ENCODE peak calls at places on chromosomes 11 and 22, in four cellular contexts. One of them, this sample, is unnamed.

GRCh38 chr11:115676768-115677167 is 172.6 kb upstream of the CADM1 start:
- DNase-seq in adipocyte: peak; percentile 57
- DNase-seq in astrocyte of the spinal cord: peak; percentile 74
- DNase-seq in CD8-positive, alpha-beta T cell: no peak
- DNase-seq in this sample: peak; percentile 34

GRCh38 chr11:62054081-62054480 is 69.7 kb upstream of the INCENP start:
- DNase-seq in adipocyte: no peak
- DNase-seq in astrocyte of the spinal cord: no peak
- DNase-seq in CD8-positive, alpha-beta T cell: no peak
- DNase-seq in this sample: no peak

GRCh38 chr11:45390407-45390806 is 104.3 kb upstream of the SYT13 start:
- DNase-seq in adipocyte: no peak
- DNase-seq in astrocyte of the spinal cord: peak; percentile 62
- DNase-seq in CD8-positive, alpha-beta T cell: no peak
- DNase-seq in this sample: peak; percentile 28

GRCh38 chr11:35515224-35515623 is 10.2 kb downstream of the PAMR1 start:
- DNase-seq in adipocyte: peak; percentile 85
- DNase-seq in astrocyte of the spinal cord: peak; percentile 71
- DNase-seq in CD8-positive, alpha-beta T cell: no peak
- DNase-seq in this sample: peak; percentile 74

GRCh38 chr22:45246060-45246985 is 5.6 kb upstream of the KIAA0930 start:
- DNase-seq in adipocyte: peak; percentile 90
- DNase-seq in astrocyte of the spinal cord: peak; percentile 92
- DNase-seq in CD8-positive, alpha-beta T cell: no peak
- DNase-seq in this sample: peak; percentile 99

GRCh38 chr22:30523646-30524489 is 18.4 kb upstream of the SEC14L4 start:
- DNase-seq in adipocyte: peak; percentile 66
- DNase-seq in astrocyte of the spinal cord: no peak
- DNase-seq in CD8-positive, alpha-beta T cell: no peak
- DNase-seq in this sample: no peak

GRCh38 chr11:77039491-77040400 is 5.5 kb downstream of the B3GNT6 start:
- DNase-seq in adipocyte: peak; percentile 74
- DNase-seq in astrocyte of the spinal cord: peak; percentile 33
- DNase-seq in CD8-positive, alpha-beta T cell: no peak
- DNase-seq in this sample: peak; percentile 53

GRCh38 chr22:49702068-49702397 is 125.6 kb downstream of the BRD1 start:
- DNase-seq in adipocyte: no peak
- DNase-seq in astrocyte of the spinal cord: no peak
- DNase-seq in CD8-positive, alpha-beta T cell: no peak
- DNase-seq in this sample: no peak

GRCh38 chr22:27801197-27801615 is 350 bp downstream of the MN1 start:
- DNase-seq in adipocyte: peak; percentile 74
- DNase-seq in astrocyte of the spinal cord: peak; percentile 39
- DNase-seq in CD8-positive, alpha-beta T cell: peak; percentile 24
- DNase-seq in this sample: peak; percentile 45

GRCh38 chr11:86955111-86955673 is at the start of gene FZD4:
- DNase-seq in adipocyte: peak; percentile 97
- DNase-seq in astrocyte of the spinal cord: peak; percentile 88
- DNase-seq in CD8-positive, alpha-beta T cell: peak; percentile 26
- DNase-seq in this sample: peak; percentile 89

GRCh38 chr11:32141886-32142546 is 51.1 kb downstream of the RCN1 start:
- DNase-seq in adipocyte: no peak
- DNase-seq in astrocyte of the spinal cord: no peak
- DNase-seq in CD8-positive, alpha-beta T cell: no peak
- DNase-seq in this sample: no peak

GRCh38 chr22:35648066-35649025 is at the start of gene APOL6:
- DNase-seq in adipocyte: peak; percentile 85
- DNase-seq in astrocyte of the spinal cord: peak; percentile 70
- DNase-seq in CD8-positive, alpha-beta T cell: peak; percentile 56
- DNase-seq in this sample: peak; percentile 95

GRCh38 chr11:13440100-13440855 is 22.7 kb downstream of the BTBD10 start:
- DNase-seq in adipocyte: peak; percentile 96
- DNase-seq in astrocyte of the spinal cord: peak; percentile 93
- DNase-seq in CD8-positive, alpha-beta T cell: no peak
- DNase-seq in this sample: peak; percentile 93

GRCh38 chr11:75582935-75583709 is 21.1 kb downstream of the SERPINH1 start:
- DNase-seq in adipocyte: peak; percentile 95
- DNase-seq in astrocyte of the spinal cord: peak; percentile 69
- DNase-seq in CD8-positive, alpha-beta T cell: peak; percentile 25
- DNase-seq in this sample: peak; percentile 59

GRCh38 chr11:109885006-109885405 is 208.2 kb upstream of the ZC3H12C start:
- DNase-seq in adipocyte: no peak
- DNase-seq in astrocyte of the spinal cord: no peak
- DNase-seq in CD8-positive, alpha-beta T cell: no peak
- DNase-seq in this sample: no peak

GRCh38 chr11:102727890-102728289 is 3.1 kb upstream of the MMP8 start:
- DNase-seq in adipocyte: peak; percentile 30
- DNase-seq in astrocyte of the spinal cord: peak; percentile 58
- DNase-seq in CD8-positive, alpha-beta T cell: no peak
- DNase-seq in this sample: peak; percentile 64

GRCh38 chr22:32617271-32617670 is 142.7 kb downstream of the FBXO7 start:
- DNase-seq in adipocyte: peak; percentile 13
- DNase-seq in astrocyte of the spinal cord: no peak
- DNase-seq in CD8-positive, alpha-beta T cell: no peak
- DNase-seq in this sample: peak; percentile 85

GRCh38 chr11:123628936-123629683 is 25.3 kb downstream of the SCN3B start:
- DNase-seq in adipocyte: peak; percentile 18
- DNase-seq in astrocyte of the spinal cord: no peak
- DNase-seq in CD8-positive, alpha-beta T cell: no peak
- DNase-seq in this sample: peak; percentile 43

GRCh38 chr11:45383229-45383628 is 97.1 kb upstream of the SYT13 start:
- DNase-seq in adipocyte: peak; percentile 22
- DNase-seq in astrocyte of the spinal cord: peak; percentile 58
- DNase-seq in CD8-positive, alpha-beta T cell: no peak
- DNase-seq in this sample: peak; percentile 22

GRCh38 chr11:13661074-13661623 is 7.3 kb upstream of the FAR1 start:
- DNase-seq in adipocyte: no peak
- DNase-seq in astrocyte of the spinal cord: no peak
- DNase-seq in CD8-positive, alpha-beta T cell: no peak
- DNase-seq in this sample: no peak

GRCh38 chr22:44361391-44362126 is 48.8 kb upstream of the SHISAL1 start:
- DNase-seq in adipocyte: no peak
- DNase-seq in astrocyte of the spinal cord: no peak
- DNase-seq in CD8-positive, alpha-beta T cell: no peak
- DNase-seq in this sample: no peak

GRCh38 chr11:91776660-91777059 is 448.0 kb upstream of the FAT3 start:
- DNase-seq in adipocyte: no peak
- DNase-seq in astrocyte of the spinal cord: no peak
- DNase-seq in CD8-positive, alpha-beta T cell: no peak
- DNase-seq in this sample: no peak

GRCh38 chr22:44898236-44898635 is 111.6 kb downstream of the PHF21B start:
- DNase-seq in adipocyte: no peak
- DNase-seq in astrocyte of the spinal cord: no peak
- DNase-seq in CD8-positive, alpha-beta T cell: peak; percentile 3
- DNase-seq in this sample: no peak

GRCh38 chr22:37741312-37741795 is 44.5 kb downstream of the TRIOBP start:
- DNase-seq in adipocyte: peak; percentile 97
- DNase-seq in astrocyte of the spinal cord: peak; percentile 97
- DNase-seq in CD8-positive, alpha-beta T cell: no peak
- DNase-seq in this sample: peak; percentile 100

GRCh38 chr22:45529966-45530575 is 27.4 kb downstream of the FBLN1 start:
- DNase-seq in adipocyte: peak; percentile 81
- DNase-seq in astrocyte of the spinal cord: peak; percentile 63
- DNase-seq in CD8-positive, alpha-beta T cell: no peak
- DNase-seq in this sample: peak; percentile 96

GRCh38 chr22:48208894-48209293 is 1446.4 kb downstream of the TBC1D22A start:
- DNase-seq in adipocyte: no peak
- DNase-seq in astrocyte of the spinal cord: no peak
- DNase-seq in CD8-positive, alpha-beta T cell: no peak
- DNase-seq in this sample: no peak

GRCh38 chr11:76947790-76948189 is 86.4 kb upstream of the B3GNT6 start:
- DNase-seq in adipocyte: no peak
- DNase-seq in astrocyte of the spinal cord: no peak
- DNase-seq in CD8-positive, alpha-beta T cell: no peak
- DNase-seq in this sample: no peak

GRCh38 chr11:64802370-64803162 is 448 bp downstream of the MAP4K2 start:
- DNase-seq in adipocyte: no peak
- DNase-seq in astrocyte of the spinal cord: no peak
- DNase-seq in CD8-positive, alpha-beta T cell: peak; percentile 40
- DNase-seq in this sample: no peak

GRCh38 chr11:65563606-65564005 is 5.4 kb upstream of the LTBP3 start:
- DNase-seq in adipocyte: no peak
- DNase-seq in astrocyte of the spinal cord: no peak
- DNase-seq in CD8-positive, alpha-beta T cell: no peak
- DNase-seq in this sample: no peak

GRCh38 chr22:20131856-20132685 is 467 bp downstream of the ZDHHC8 start:
- DNase-seq in adipocyte: peak; percentile 72
- DNase-seq in astrocyte of the spinal cord: no peak
- DNase-seq in CD8-positive, alpha-beta T cell: no peak
- DNase-seq in this sample: peak; percentile 30

GRCh38 chr11:78560826-78561484 is 13.7 kb downstream of the NARS2 start:
- DNase-seq in adipocyte: no peak
- DNase-seq in astrocyte of the spinal cord: peak; percentile 27
- DNase-seq in CD8-positive, alpha-beta T cell: no peak
- DNase-seq in this sample: peak; percentile 52

GRCh38 chr11:82004537-82005213 is 729.0 kb downstream of the FAM181B start:
- DNase-seq in adipocyte: no peak
- DNase-seq in astrocyte of the spinal cord: peak; percentile 56
- DNase-seq in CD8-positive, alpha-beta T cell: no peak
- DNase-seq in this sample: no peak

GRCh38 chr11:45667929-45668680 is 2.7 kb upstream of the CHST1 start:
- DNase-seq in adipocyte: no peak
- DNase-seq in astrocyte of the spinal cord: no peak
- DNase-seq in CD8-positive, alpha-beta T cell: no peak
- DNase-seq in this sample: no peak